ENCODE peak calls at places on chromosomes 5 and 9, in eight cellular contexts. Q is endothelial cell of umbilical vein, F is BE2C, C is ovary, H is mammary epithelial cell, R is OCI-LY7, M is right lobe of liver, W is keratinocyte. D is an unnamed sample. For H3K9me3 and H3K4me1, the result is how much of the 10 kb centered on the place peaks cover.

GRCh38 chr5:173890195-173890951 is 2.2 kb downstream of the CPEB4 start:
- DNase-seq in M (peak), C (peak), Q (peak), R (peak), F (peak), H (no peak), W (no peak), D (peak)

GRCh38 chr9:127131871-127132270 is 9.4 kb upstream of the ANGPTL2 start:
- DNase-seq in Q (no peak), W (no peak), F (no peak), M (no peak), R (no peak), C (peak), H (peak), D (no peak)

GRCh38 chr5:168592014-168592368 is 12.8 kb upstream of the PANK3 start:
- DNase-seq in F (no peak), M (peak), C (no peak), R (no peak), Q (no peak), W (no peak), H (peak), D (no peak)

GRCh38 chr5:108078345-108078744 is 303.6 kb downstream of the FBXL17 start:
- DNase-seq in F (no peak), C (no peak), M (no peak), H (no peak), Q (no peak), R (no peak), W (no peak), D (no peak)

GRCh38 chr5:37738057-37738691 is 101.7 kb downstream of the GDNF start:
- DNase-seq in W (peak), R (no peak), Q (peak), H (peak), F (peak), C (no peak), M (no peak), D (no peak)

GRCh38 chr9:14383296-14383695 is 69.4 kb upstream of the NFIB start:
- DNase-seq in F (no peak), M (no peak), C (no peak), H (no peak), W (no peak), R (no peak), Q (peak), D (peak)

GRCh38 chr5:34708777-34709176 is 52.6 kb downstream of the RAI14 start:
- DNase-seq in C (no peak), M (no peak), F (no peak), W (no peak), H (no peak), Q (no peak), R (no peak), D (no peak)

GRCh38 chr9:93149361-93149760 is 15.3 kb upstream of the NINJ1 start:
- DNase-seq in C (no peak), H (peak), F (no peak), W (no peak), M (no peak), R (no peak), Q (peak), D (no peak)

GRCh38 chr5:1418238-1418920 is 26.9 kb downstream of the SLC6A3 start:
- DNase-seq in W (no peak), C (no peak), R (no peak), F (no peak), M (no peak), H (no peak), Q (no peak), D (no peak)

GRCh38 chr5:94832685-94833084 is 214.2 kb downstream of the SLF1 start:
- DNase-seq in Q (no peak), F (no peak), C (no peak), R (no peak), M (no peak), W (no peak), H (no peak), D (no peak)

GRCh38 chr5:148090780-148091221 is 27.0 kb downstream of the SPINK5 start:
- DNase-seq in F (no peak), W (no peak), C (no peak), R (no peak), Q (peak), H (peak), M (no peak), D (peak)

GRCh38 chr9:121453232-121453892 is 46.3 kb downstream of the GGTA1 start:
- DNase-seq in M (no peak), Q (peak), F (no peak), W (no peak), C (no peak), H (no peak), R (no peak), D (peak)

GRCh38 chr9:127903557-127904475 is 4.4 kb upstream of the ST6GALNAC6 start:
- DNase-seq in C (peak), R (peak), M (peak), W (no peak), Q (peak), H (no peak), F (no peak), D (no peak)

GRCh38 chr9:35287986-35288515 is 126.2 kb downstream of the UNC13B start:
- DNase-seq in C (no peak), H (peak), M (no peak), R (no peak), W (no peak), F (no peak), Q (peak), D (no peak)

GRCh38 chr5:14593326-14594036 is 11.9 kb downstream of the OTULINL start:
- DNase-seq in M (no peak), H (no peak), F (no peak), C (no peak), R (no peak), Q (no peak), W (no peak), D (no peak)

GRCh38 chr5:64074533-64074932 is 91.1 kb upstream of the RNF180 start:
- DNase-seq in M (no peak), F (no peak), W (peak), Q (peak), H (peak), C (no peak), R (peak), D (peak)

GRCh38 chr9:129761293-129761900 is 8.6 kb upstream of the PTGES start:
- DNase-seq in M (no peak), H (no peak), R (no peak), C (peak), W (no peak), Q (no peak), F (no peak), D (peak)

GRCh38 chr5:179203248-179203647 is 142.0 kb downstream of the ADAMTS2 start:
- DNase-seq in C (no peak), M (no peak), Q (no peak), H (no peak), F (no peak), W (no peak), R (no peak), D (no peak)

GRCh38 chr5:79774171-79774854 is 84.7 kb downstream of the CMYA5 start:
- DNase-seq in C (no peak), M (peak), W (no peak), H (peak), R (peak), Q (no peak), F (peak), D (peak)

GRCh38 chr5:1209896-1210776 is 8.7 kb downstream of the SLC6A19 start:
- DNase-seq in F (no peak), C (no peak), Q (no peak), R (no peak), W (no peak), H (no peak), M (no peak), D (no peak)

GRCh38 chr5:77859306-77859705 is 83.2 kb upstream of the TBCA start:
- DNase-seq in F (no peak), W (no peak), Q (no peak), R (no peak), H (no peak), M (no peak), C (no peak), D (no peak)

GRCh38 chr5:3835817-3836216 is 240.2 kb downstream of the IRX1 start:
- DNase-seq in Q (no peak), M (no peak), W (no peak), H (no peak), F (no peak), R (no peak), C (no peak), D (no peak)

GRCh38 chr5:172881691-172882370 is 47.8 kb downstream of the ERGIC1 start:
- DNase-seq in Q (peak), H (no peak), F (no peak), W (no peak), C (no peak), R (no peak), M (peak), D (peak)

GRCh38 chr5:20466507-20466906 is 478.5 kb upstream of the CDH18 start:
- DNase-seq in W (no peak), H (no peak), Q (no peak), R (no peak), C (no peak), M (no peak), F (no peak), D (no peak)

GRCh38 chr9:90821697-90822096 is 20.1 kb downstream of the SYK start:
- DNase-seq in R (no peak), Q (no peak), M (no peak), W (no peak), F (no peak), C (no peak), H (peak), D (no peak)

GRCh38 chr9:90825586-90825985 is 24.0 kb downstream of the SYK start:
- DNase-seq in C (no peak), F (no peak), H (no peak), R (no peak), Q (no peak), M (no peak), W (no peak), D (no peak)

GRCh38 chr9:90827181-90827866 is 25.7 kb downstream of the SYK start:
- DNase-seq in H (no peak), R (peak), Q (no peak), M (no peak), W (no peak), C (no peak), F (no peak), D (no peak)

GRCh38 chr9:90826326-90827020 is 24.9 kb downstream of the SYK start:
- DNase-seq in C (no peak), Q (no peak), W (no peak), M (no peak), H (no peak), R (peak), F (no peak), D (no peak)

DNA sequence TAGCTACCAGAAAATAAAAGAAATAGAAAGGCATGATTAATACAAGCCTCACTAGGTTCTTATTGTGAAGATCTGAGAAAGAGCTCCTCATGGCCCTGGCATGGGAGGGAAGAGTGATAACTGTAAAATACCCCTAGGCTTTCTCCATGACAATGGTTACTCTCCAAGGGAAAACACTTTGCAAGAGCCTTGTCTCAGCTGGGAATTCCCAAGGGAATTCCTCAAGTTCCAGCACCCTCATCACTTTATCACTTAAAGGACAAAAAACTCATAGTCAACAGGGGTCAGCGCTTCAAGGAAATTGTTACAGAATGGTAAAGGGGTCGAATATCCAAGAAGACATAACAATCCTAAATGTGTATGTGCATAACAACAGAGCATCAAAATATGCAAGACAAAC is 21.2 kb downstream of the SYK start:
- DNase-seq in M (no peak), R (no peak), Q (no peak), W (no peak), C (no peak), F (no peak), H (no peak), D (no peak)
- H3K9me3 ChIP-seq in M (under half), R (under half), Q (under half), W (under half), C (under half), F (under half), H (under half), D (under half)

GRCh38 chr5:123090641-123091257 is 1.7 kb downstream of the PRDM6 start:
- DNase-seq in W (no peak), F (no peak), C (peak), R (no peak), H (no peak), M (no peak), Q (no peak), D (no peak)

GRCh38 chr5:123089572-123089970 is 530 bp downstream of the PRDM6 start:
- DNase-seq in C (peak), M (no peak), F (no peak), R (no peak), Q (peak), W (no peak), H (peak), D (peak)

GRCh38 chr5:123088031-123088805 is 823 bp upstream of the PRDM6 start:
- DNase-seq in M (no peak), C (no peak), F (no peak), W (no peak), Q (peak), R (no peak), H (no peak), D (no peak)

GRCh38 chr5:123091258-123091987 is 2.4 kb downstream of the PRDM6 start:
- DNase-seq in H (no peak), R (no peak), Q (peak), W (no peak), C (peak), M (no peak), F (no peak), D (no peak)

DNA sequence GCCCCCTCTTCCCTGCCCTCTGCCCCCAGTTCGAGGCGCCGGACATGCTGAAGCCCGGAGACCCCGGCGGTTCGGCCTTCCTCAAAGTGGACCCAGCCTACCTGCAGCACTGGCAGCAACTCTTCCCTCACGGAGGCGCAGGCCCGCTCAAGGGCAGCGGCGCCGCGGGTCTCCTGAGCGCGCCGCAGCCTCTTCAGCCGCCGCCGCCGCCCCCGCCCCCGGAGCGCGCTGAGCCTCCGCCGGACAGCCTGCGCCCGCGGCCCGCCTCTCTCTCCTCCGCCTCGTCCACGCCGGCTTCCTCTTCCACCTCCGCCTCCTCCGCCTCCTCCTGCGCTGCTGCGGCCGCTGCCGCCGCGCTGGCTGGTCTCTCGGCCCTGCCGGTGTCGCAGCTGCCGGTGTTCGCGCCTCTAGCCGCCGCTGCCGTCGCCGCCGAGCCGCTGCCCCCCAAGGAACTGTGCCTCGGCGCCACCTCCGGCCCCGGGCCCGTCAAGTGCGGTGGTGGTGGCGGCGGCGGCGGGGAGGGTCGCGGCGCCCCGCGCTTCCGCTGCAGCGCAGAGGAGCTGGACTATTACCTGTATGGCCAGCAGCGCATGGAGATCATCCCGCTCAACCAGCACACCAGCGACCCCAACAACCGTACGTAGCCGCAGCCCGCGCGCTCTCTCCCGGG is 1.1 kb downstream of the PRDM6 start:
- DNase-seq in F (peak), C (peak), Q (peak), M (no peak), W (no peak), R (no peak), H (no peak), D (peak)
- H3K4me1 ChIP-seq in F (under half), C (under half), Q (under half), M (under half), W (under half), R (under half), H (under half), D (under half)

DNA sequence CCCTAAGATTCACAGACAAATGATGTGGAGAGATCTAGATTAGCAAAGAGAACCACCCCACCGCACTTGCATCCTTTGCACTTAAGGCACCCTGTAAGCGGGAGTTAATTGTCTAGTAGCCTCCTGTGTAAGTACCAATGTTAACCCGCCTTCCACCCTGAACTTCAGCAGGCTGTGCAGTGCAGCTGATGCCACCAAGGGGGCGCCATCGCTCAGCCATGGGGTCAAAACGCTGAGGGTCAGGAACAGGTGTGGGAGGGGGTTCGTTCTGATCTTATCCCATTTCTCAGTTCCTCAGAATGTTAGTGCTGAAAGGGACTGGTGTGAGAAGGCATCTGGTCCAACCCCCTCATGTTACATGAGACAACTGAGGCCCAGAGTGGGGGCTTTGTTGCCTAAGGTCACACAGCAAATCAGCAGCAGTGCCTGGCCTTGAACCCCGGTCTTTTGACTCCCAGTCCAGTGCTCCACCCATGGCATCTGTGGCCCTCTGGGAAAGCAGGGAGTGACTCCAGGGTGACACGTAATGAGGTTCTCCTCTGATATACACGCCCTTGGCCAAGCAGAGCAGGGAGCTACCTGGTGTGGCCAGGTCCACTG is 57.3 kb downstream of the CYFIP2 start:
- DNase-seq in W (no peak), F (no peak), M (no peak), C (no peak), Q (no peak), R (no peak), H (no peak), D (no peak)
- TF ChIP-seq CTCF in W (no peak), F (peak), M (no peak), C (no peak), Q (peak), R (peak), H (peak), D (peak)

DNA sequence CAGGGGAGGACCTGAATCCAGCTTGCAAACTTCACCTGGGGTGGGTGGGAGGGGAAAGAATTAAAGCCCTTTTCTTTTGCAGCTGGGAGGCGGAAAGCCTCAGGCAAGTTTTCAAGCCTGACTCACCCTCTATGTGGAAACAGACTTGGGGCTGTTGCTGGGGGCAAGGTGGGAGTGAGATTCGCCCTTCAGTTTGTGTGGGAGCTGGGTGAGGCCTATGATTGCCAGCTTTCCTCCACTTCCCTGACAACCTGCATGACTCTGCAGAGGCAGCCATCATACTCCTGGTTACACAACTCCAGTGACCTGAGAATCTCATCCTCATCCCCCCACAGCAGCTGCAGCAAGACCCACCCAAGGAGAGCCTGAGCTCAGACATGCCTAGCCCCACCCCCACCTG is 43.2 kb upstream of the SREK1 start:
- DNase-seq in F (no peak), R (no peak), C (no peak), M (no peak), Q (no peak), H (no peak), W (no peak), D (no peak)
- H3K9me3 ChIP-seq in F (under half), R (under half), C (under half), M (under half), Q (under half), H (under half), W (under half), D (under half)

GRCh38 chr9:97502222-97502983 is 937 bp downstream of the TMOD1 start:
- DNase-seq in F (peak), H (no peak), W (no peak), C (peak), Q (no peak), R (no peak), M (peak), D (peak)
- H3K4me1 ChIP-seq in F (under half), H (under half), W (under half), C (under half), Q (under half), R (under half), M (under half), D (under half)

DNA sequence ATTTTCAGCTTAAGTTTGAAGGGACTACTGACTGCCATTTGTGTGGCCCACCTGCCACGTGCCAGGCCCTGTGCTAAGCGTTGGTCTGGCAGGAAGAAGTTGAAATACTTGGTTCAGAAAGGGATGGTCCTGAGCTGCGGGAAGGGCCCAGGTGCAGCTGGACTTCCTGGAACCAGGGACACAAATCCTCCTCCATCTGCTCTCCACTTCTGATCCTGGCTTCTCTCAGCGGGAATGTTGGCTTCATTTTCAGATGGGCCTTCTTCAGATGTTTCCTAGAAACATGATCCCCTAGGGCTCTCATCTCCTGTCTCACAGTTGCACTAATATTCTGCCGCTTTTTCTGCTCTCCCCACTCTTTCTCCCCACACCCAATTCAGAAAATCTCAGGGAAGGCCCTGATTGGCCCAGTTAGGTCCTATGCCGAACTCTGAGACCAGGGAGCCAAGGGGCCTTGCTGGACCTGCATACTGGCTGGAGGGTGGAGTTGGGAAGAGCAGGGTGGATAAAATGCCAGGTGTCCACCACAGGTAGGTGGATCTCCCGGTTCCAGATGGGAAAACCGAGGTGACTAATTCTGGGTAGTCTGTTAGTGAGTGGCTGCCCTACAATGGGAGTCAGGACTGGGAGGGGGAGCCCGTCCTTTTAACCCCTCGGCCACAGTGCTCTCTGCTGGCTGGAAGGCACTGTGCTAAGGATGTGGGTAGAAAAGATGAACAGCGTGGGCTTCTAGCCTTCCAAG is 19.4 kb downstream of the PSAT1 start:
- DNase-seq in R (no peak), C (no peak), W (no peak), F (no peak), Q (no peak), H (no peak), M (no peak), D (no peak)
- TF ChIP-seq CTCF in R (no peak), C (no peak), W (no peak), F (no peak), Q (no peak), H (no peak), M (no peak), D (no peak)

GRCh38 chr5:141354900-141355469 is at the start of gene PCDHGA4:
- DNase-seq in C (no peak), R (peak), W (no peak), H (no peak), Q (peak), F (no peak), M (no peak), D (no peak)
- H3K9me3 ChIP-seq in C (half or more), R (under half), W (under half), H (under half), Q (under half), F (under half), M (under half), D (under half)

D was measured in cardiac muscle cell.